ENCODE peak calls at places on chromosome 16, in seven cellular contexts. X is SK-N-SH, U is H1, G is GM12892, L is GM12878, J is K562, Z is HepG2. B is an unnamed sample.

GRCh38 chr16:27779719-27780161 is 229.8 kb downstream of the KATNIP start:
- DNase-seq in X (peak; percentile 93), U (peak; percentile 41), G (no peak), L (no peak), J (peak; percentile 72), Z (peak; percentile 42), B (no peak)

GRCh38 chr16:13767215-13767614 is 152.7 kb upstream of the ERCC4 start:
- DNase-seq in X (no peak), U (no peak), G (no peak), L (no peak), J (no peak), Z (no peak), B (no peak)

GRCh38 chr16:69861276-69862030 is 89.7 kb upstream of the CLEC18A start:
- DNase-seq in X (no peak), U (no peak), G (no peak), L (no peak), J (no peak), Z (no peak), B (no peak)

GRCh38 chr16:30095166-30096078 is 591 bp downstream of the YPEL3 start:
- DNase-seq in X (no peak), U (no peak), G (no peak), L (no peak), J (no peak), Z (no peak), B (no peak)

GRCh38 chr16:57842606-57843005 is 40.3 kb upstream of the KIFC3 start:
- DNase-seq in X (no peak), U (no peak), G (no peak), L (no peak), J (no peak), Z (no peak), B (no peak)

GRCh38 chr16:9098377-9099090 is 7.1 kb downstream of the HAPSTR1 start:
- DNase-seq in X (no peak), U (no peak), G (no peak), L (no peak), J (no peak), Z (no peak), B (no peak)

GRCh38 chr16:81823111-81823510 is 44.0 kb downstream of the PLCG2 start:
- DNase-seq in X (no peak), U (no peak), G (no peak), L (no peak), J (no peak), Z (no peak), B (no peak)

GRCh38 chr16:49856741-49857330 is 924 bp upstream of the ZNF423 start:
- DNase-seq in X (peak; percentile 92), U (no peak), G (no peak), L (no peak), J (peak; percentile 68), Z (peak; percentile 50), B (no peak)

GRCh38 chr16:56950881-56951771 is 10.6 kb upstream of the CETP start:
- DNase-seq in X (peak; percentile 82), U (no peak), G (peak; percentile 65), L (no peak), J (peak; percentile 71), Z (peak; percentile 61), B (no peak)

GRCh38 chr16:52498640-52499039 is 48.3 kb downstream of the TOX3 start:
- DNase-seq in X (no peak), U (no peak), G (no peak), L (no peak), J (no peak), Z (no peak), B (no peak)

GRCh38 chr16:15658149-15658548 is 8.1 kb downstream of the NDE1 start:
- DNase-seq in X (no peak), U (no peak), G (no peak), L (no peak), J (peak; percentile 27), Z (no peak), B (no peak)

GRCh38 chr16:79911660-79912059 is 311.1 kb upstream of the MAF start:
- DNase-seq in X (no peak), U (no peak), G (no peak), L (no peak), J (no peak), Z (no peak), B (no peak)

GRCh38 chr16:11224894-11225676 is 30.9 kb downstream of the SOCS1 start:
- DNase-seq in X (no peak), U (no peak), G (peak; percentile 96), L (peak; percentile 88), J (no peak), Z (no peak), B (peak; percentile 92)

GRCh38 chr16:70754371-70754770 is 46.6 kb downstream of the VAC14 start:
- DNase-seq in X (no peak), U (no peak), G (no peak), L (no peak), J (no peak), Z (no peak), B (no peak)

DNA sequence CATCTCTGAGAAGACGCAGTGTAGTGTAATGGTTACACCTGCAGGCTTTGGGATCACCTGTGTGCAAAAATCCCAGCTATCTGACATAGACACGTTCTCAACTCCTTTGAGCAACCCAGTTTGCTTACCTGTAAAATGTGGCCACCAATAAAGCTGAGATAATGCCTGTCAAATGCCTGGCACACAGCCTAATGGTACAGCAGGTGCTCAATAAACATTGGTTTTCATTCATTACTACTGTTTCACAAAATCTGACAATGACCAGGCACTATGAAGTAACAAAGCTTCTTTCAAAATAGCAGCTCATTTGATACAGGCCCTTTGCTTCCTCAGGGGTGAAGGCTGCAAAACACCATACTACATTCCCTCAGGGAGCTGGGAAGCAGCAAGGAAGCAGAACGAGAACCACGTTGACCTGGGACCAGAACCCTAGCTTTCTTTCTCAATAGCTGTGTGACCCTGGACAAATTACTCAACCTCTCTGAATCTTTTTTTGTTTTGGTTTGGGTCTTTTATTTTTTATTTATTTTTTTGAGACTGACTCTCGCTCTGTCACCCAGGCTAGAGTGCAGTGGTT is 4.8 kb downstream of the PAM16 start:
- DNase-seq in X (no peak), U (no peak), G (no peak), L (no peak), J (no peak), Z (peak; percentile 42), B (no peak)
- TF ChIP-seq POLR2AphosphoS5 in X (no peak), U (no peak), G (no peak), L (no peak), J (no peak), Z (no peak), B (no peak)

DNA sequence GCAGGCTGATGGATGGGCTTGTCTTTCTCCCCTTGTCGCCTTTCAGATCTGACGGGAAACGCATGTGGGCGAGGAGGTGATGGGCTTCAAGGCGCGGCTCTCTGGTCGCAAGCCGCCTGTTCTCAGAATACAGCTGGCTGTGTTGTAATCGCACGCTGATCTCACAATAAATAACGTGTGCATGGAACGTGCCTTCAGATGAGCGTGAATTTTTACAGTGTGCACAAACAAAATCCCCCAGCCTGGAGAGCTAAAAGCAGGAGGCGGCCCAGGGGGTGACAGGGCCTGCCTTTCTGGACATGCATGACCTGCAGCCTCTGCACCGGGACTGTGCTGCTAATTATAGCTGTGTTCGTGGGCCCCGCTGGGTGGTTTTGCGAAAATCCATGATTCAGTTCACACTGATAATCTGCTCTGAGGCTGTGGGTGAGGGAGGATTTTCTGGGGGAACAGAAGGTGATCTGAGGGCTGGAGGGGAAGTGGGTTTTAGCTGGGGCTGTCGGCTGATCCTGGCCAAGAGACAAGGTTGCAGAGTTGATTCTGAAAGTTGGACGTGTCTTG is 187.7 kb upstream of the ZNF469 start:
- DNase-seq in X (no peak), U (no peak), G (no peak), L (no peak), J (no peak), Z (no peak), B (no peak)
- TF ChIP-seq TAF1 in X (no peak), U (no peak), G (no peak), L (no peak), J (no peak), Z (no peak), B (no peak)

DNA sequence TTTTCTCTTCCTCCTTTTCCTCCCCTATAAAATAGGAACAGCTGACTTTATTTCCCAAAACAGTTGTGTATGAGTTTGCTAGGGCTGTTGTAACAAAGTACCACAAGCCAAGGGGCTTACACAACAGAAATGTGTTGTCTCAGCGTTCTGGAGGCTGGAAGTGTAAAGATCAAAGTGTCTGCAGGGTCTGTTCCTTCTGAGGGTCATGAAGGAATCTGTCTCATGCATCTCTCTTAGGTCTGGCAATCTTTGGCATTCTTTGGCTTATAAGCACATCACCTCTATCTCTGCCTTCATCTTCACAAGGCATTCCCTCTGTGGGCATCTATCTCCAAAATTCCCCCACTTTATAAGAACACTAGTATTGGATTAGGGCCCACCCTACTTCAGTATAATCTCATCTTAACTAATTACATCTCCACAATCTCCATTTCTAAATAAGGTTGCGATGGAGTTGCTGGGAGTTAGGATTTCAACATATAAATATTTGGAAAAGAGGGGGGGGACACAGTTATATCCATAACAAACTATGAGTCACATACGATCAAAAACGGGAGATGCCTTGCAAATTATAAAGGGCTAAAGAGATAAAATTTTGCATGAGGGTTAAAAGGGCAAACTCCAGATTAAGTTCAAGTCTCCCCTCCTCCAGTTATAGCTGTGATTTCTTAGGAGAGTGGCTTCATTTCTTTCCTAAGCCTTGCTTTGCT is 109.6 kb downstream of the VAT1L start:
- DNase-seq in X (no peak), U (no peak), G (no peak), L (no peak), J (no peak), Z (no peak), B (no peak)
- TF ChIP-seq POLR2AphosphoS5 in X (no peak), U (no peak), G (no peak), L (no peak), J (no peak), Z (no peak), B (no peak)

GRCh38 chr16:2514333-2515179 is 804 bp downstream of the ATP6V0C start:
- DNase-seq in X (no peak), U (no peak), G (no peak), L (no peak), J (no peak), Z (no peak), B (no peak)
- TF ChIP-seq TAF1 in X (no peak), U (no peak), G (no peak), L (no peak), J (no peak), Z (no peak), B (no peak)

GRCh38 chr16:31480851-31481250 is 2.1 kb upstream of the SLC5A2 start:
- DNase-seq in X (no peak), U (no peak), G (no peak), L (no peak), J (peak; percentile 66), Z (no peak), B (no peak)
- TF ChIP-seq POLR2AphosphoS5 in X (peak; percentile 11), U (no peak), G (no peak), L (no peak), J (no peak), Z (no peak), B (no peak)

GRCh38 chr16:54862529-54862928 is 68.1 kb upstream of the IRX5 start:
- DNase-seq in X (no peak), U (no peak), G (no peak), L (no peak), J (no peak), Z (no peak), B (no peak)

GRCh38 chr16:54856871-54857270 is 73.8 kb upstream of the IRX5 start:
- DNase-seq in X (no peak), U (no peak), G (no peak), L (no peak), J (no peak), Z (no peak), B (no peak)
- TF ChIP-seq TAF1 in X (no peak), U (no peak), G (no peak), L (no peak), J (no peak), Z (no peak), B (no peak)

B was measured in GM12891.